ENCODE peak calls at places on chromosome 21, in ten cellular contexts. J is left ventricle myocardium inferior, C is Calu3, F is glutamatergic neuron, V is colonic mucosa, H is WTC11, P is fibroblast of mammary gland, Y is AG09309, R is tibial artery, S is heart right ventricle. M is an unnamed sample.
A peak's percentile ranks its signal among the peaks of the same experiment; 100 is the strongest.

GRCh38 chr21:33374080-33374873 is 28.9 kb upstream of the IFNGR2 start:
- DNase-seq in J (peak; percentile 52), C (peak; percentile 63), F (no peak), V (peak; percentile 75), H (peak; percentile 49), P (peak; percentile 73), Y (no peak), R (peak; percentile 49), S (peak; percentile 66), M (peak; percentile 75)

GRCh38 chr21:42692688-42693087 is 39.3 kb downstream of the PDE9A start:
- DNase-seq in J (no peak), C (no peak), F (no peak), V (no peak), H (no peak), P (no peak), Y (no peak), R (no peak), S (no peak), M (no peak)

GRCh38 chr21:35256468-35256988 is 207.4 kb upstream of the RUNX1 start:
- DNase-seq in J (peak; percentile 81), C (peak; percentile 82), F (no peak), V (peak; percentile 83), H (no peak), P (peak; percentile 98), Y (peak; percentile 95), R (peak; percentile 84), S (peak; percentile 83), M (peak; percentile 57)

GRCh38 chr21:25283720-25284119 is 323.6 kb downstream of the MRPL39 start:
- DNase-seq in J (no peak), C (no peak), F (no peak), V (no peak), H (no peak), P (peak; percentile 68), Y (peak; percentile 10), R (no peak), S (no peak), M (peak; percentile 49)

GRCh38 chr21:34761758-34762330 is 93.0 kb downstream of the CLIC6 start:
- DNase-seq in J (no peak), C (no peak), F (no peak), V (no peak), H (no peak), P (peak; percentile 28), Y (no peak), R (no peak), S (no peak), M (no peak)

GRCh38 chr21:41932576-41933258 is 21.1 kb downstream of the C2CD2 start:
- DNase-seq in J (peak; percentile 51), C (no peak), F (no peak), V (no peak), H (no peak), P (peak; percentile 88), Y (no peak), R (no peak), S (no peak), M (no peak)

GRCh38 chr21:16162953-16163352 is 433.2 kb downstream of the USP25 start:
- DNase-seq in J (no peak), C (no peak), F (no peak), V (no peak), H (no peak), P (no peak), Y (no peak), R (no peak), S (no peak), M (no peak)

GRCh38 chr21:32334980-32335471 is 36.4 kb downstream of the MRAP start:
- DNase-seq in J (no peak), C (no peak), F (peak; percentile 75), V (no peak), H (no peak), P (no peak), Y (no peak), R (peak; percentile 28), S (no peak), M (peak; percentile 68)

GRCh38 chr21:34335316-34335715 is 28.5 kb upstream of the KCNE2 start:
- DNase-seq in J (no peak), C (no peak), F (no peak), V (no peak), H (no peak), P (peak; percentile 43), Y (no peak), R (no peak), S (no peak), M (peak; percentile 52)

GRCh38 chr21:35220301-35220700 is 171.2 kb upstream of the RUNX1 start:
- DNase-seq in J (no peak), C (no peak), F (no peak), V (no peak), H (no peak), P (no peak), Y (no peak), R (no peak), S (no peak), M (no peak)

GRCh38 chr21:35102488-35103407 is 53.6 kb upstream of the RUNX1 start:
- DNase-seq in J (peak; percentile 26), C (no peak), F (no peak), V (peak; percentile 24), H (no peak), P (no peak), Y (no peak), R (peak; percentile 76), S (peak; percentile 32), M (no peak)

GRCh38 chr21:43467785-43468184 is 40.9 kb upstream of the SIK1 start:
- DNase-seq in J (no peak), C (no peak), F (no peak), V (peak; percentile 7), H (no peak), P (no peak), Y (no peak), R (no peak), S (no peak), M (no peak)

GRCh38 chr21:35294231-35294898 is 245.3 kb upstream of the RUNX1 start:
- DNase-seq in J (no peak), C (peak; percentile 69), F (no peak), V (peak; percentile 79), H (no peak), P (no peak), Y (no peak), R (no peak), S (no peak), M (peak; percentile 73)

GRCh38 chr21:42543106-42543847 is 29.6 kb downstream of the SLC37A1 start:
- DNase-seq in J (no peak), C (no peak), F (peak; percentile 3), V (no peak), H (peak; percentile 6), P (no peak), Y (no peak), R (peak; percentile 49), S (no peak), M (no peak)

GRCh38 chr21:32698971-32699693 is 28.7 kb downstream of the SYNJ1 start:
- DNase-seq in J (no peak), C (no peak), F (no peak), V (peak; percentile 80), H (no peak), P (no peak), Y (no peak), R (no peak), S (peak; percentile 9), M (no peak)

GRCh38 chr21:35350965-35351364 is 301.9 kb upstream of the RUNX1 start:
- DNase-seq in J (no peak), C (no peak), F (no peak), V (no peak), H (no peak), P (peak; percentile 36), Y (no peak), R (no peak), S (no peak), M (no peak)

GRCh38 chr21:45870421-45870820 is 111.1 kb upstream of the COL6A1 start:
- DNase-seq in J (no peak), C (no peak), F (no peak), V (no peak), H (no peak), P (no peak), Y (no peak), R (no peak), S (no peak), M (peak; percentile 42)

DNA sequence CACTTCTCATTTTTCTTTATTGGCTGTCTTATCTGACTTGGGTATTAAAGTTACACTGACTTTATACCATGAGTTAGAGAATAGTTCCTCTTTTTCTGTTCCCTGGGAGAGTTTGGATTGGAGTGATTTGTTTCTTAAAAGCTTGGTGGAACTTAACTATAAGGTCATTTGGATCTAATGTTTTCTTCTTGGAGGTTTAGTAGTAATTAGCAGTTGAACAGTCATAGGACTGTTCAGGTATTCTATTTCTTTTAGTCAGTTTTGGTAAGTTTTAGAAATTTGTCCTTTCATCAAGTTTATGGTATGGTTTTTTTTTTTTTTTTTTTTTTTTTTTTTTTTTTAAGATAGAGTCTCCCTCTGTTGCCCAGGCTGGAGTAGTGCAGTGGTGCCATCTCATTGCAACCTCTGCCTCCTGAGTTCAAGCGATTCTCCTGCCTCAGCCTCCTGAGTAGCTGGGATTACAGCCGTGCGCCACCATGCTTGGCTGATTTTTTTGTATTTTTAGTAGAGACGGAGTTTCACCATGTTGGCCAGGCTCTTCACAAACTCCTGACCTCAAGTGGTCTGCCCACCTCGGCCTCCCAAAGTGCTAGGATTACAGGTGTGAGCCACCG is 6.3 kb downstream of the TTC3 start:
- DNase-seq in J (no peak), C (no peak), F (no peak), V (no peak), H (no peak), P (no peak), Y (no peak), R (no peak), S (no peak), M (no peak)
- TF ChIP-seq CTCF in J (peak; percentile 41), C (no peak), F (peak; percentile 33), V (peak; percentile 49), H (no peak), P (peak; percentile 34), Y (peak; percentile 21), R (no peak), S (no peak), M (peak; percentile 47)

GRCh38 chr21:29102791-29103257 is 27.6 kb upstream of the MAP3K7CL start:
- DNase-seq in J (no peak), C (no peak), F (no peak), V (no peak), H (no peak), P (no peak), Y (no peak), R (no peak), S (no peak), M (no peak)
- TF ChIP-seq CTCF in J (no peak), C (no peak), F (no peak), V (no peak), H (no peak), P (no peak), Y (no peak), R (no peak), S (no peak), M (no peak)

GRCh38 chr21:44487831-44488230 is 32.5 kb downstream of the LRRC3 start:
- DNase-seq in J (no peak), C (no peak), F (no peak), V (no peak), H (peak; percentile 78), P (peak; percentile 46), Y (no peak), R (no peak), S (no peak), M (peak; percentile 85)
- TF ChIP-seq CTCF in J (peak; percentile 44), C (peak; percentile 24), F (peak; percentile 66), V (peak; percentile 35), H (peak; percentile 91), P (peak; percentile 67), Y (peak; percentile 68), R (no peak), S (peak; percentile 32), M (peak; percentile 90)

DNA sequence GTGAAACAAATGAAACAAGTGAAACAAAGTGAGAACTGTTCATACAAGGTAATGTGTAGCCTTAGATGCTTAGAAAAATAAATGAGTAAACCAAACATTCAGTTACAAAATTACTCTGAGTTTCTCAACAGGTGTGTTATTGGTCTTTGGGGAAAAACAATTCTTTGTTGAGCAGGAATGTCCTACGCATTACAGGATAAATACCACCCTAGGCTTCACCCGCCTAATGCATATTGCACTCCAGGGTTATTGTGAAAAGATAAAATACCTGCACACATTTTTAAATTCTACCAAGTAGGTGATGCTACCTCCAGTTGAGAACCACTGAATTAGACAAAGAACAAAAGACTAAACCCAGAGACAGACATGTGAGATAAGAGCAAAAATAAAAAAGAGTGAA is 72.2 kb downstream of the ADAMTS1 start:
- DNase-seq in J (no peak), C (no peak), F (no peak), V (no peak), H (no peak), P (no peak), Y (no peak), R (no peak), S (no peak), M (no peak)
- TF ChIP-seq CTCF in J (no peak), C (no peak), F (no peak), V (no peak), H (no peak), P (no peak), Y (no peak), R (no peak), S (no peak), M (no peak)

M was measured in endodermal cell.